ENCODE peak calls at places on chromosomes 16 and 17, in four cellular contexts. S is A673, E is A549, G is Caco-2. F is an unnamed sample.
A peak's percentile ranks its signal among the peaks of the same experiment; 100 is the strongest.

GRCh38 chr16:50213939-50214519 is 52.3 kb upstream of the ADCY7 start:
- DNase-seq in G (no peak), E (peak; percentile 52), S (peak; percentile 61), F (no peak)

GRCh38 chr16:49811630-49812334 is 44.1 kb downstream of the ZNF423 start:
- DNase-seq in S (no peak), G (no peak), E (no peak), F (no peak)

GRCh38 chr17:58318627-58319180 is 9.9 kb downstream of the TSPOAP1 start:
- DNase-seq in E (no peak), G (no peak), S (no peak), F (no peak)

GRCh38 chr16:60755907-60756306 is 1280.3 kb downstream of the CDH8 start:
- DNase-seq in S (no peak), G (no peak), E (no peak), F (no peak)

GRCh38 chr16:66517586-66518263 is 32.2 kb downstream of the TK2 start:
- DNase-seq in S (no peak), E (no peak), G (no peak), F (no peak)

GRCh38 chr17:57554826-57555635 is 190.1 kb downstream of the CCDC182 start:
- DNase-seq in G (no peak), S (peak; percentile 64), E (no peak), F (no peak)

GRCh38 chr16:89445166-89445565 is 45.2 kb downstream of the ANKRD11 start:
- DNase-seq in G (no peak), S (no peak), E (no peak), F (no peak)

GRCh38 chr16:73213761-73214480 is 166.0 kb upstream of the ZFHX3 start:
- DNase-seq in E (no peak), G (no peak), S (no peak), F (peak; percentile 49)

GRCh38 chr17:41687828-41688640 is 651 bp upstream of the EIF1 start:
- DNase-seq in G (no peak), E (no peak), S (peak; percentile 61), F (no peak)

GRCh38 chr16:74586948-74587347 is 20.0 kb downstream of the GLG1 start:
- DNase-seq in S (no peak), E (no peak), G (no peak), F (no peak)

GRCh38 chr17:82461827-82462524 is 3.4 kb downstream of the NARF start:
- DNase-seq in E (no peak), G (peak; percentile 75), S (no peak), F (no peak)

GRCh38 chr16:1746693-1747195 is 24.6 kb downstream of the NME3 start:
- DNase-seq in G (no peak), S (no peak), E (no peak), F (no peak)

GRCh38 chr16:28925386-28926228 is 569 bp upstream of the RABEP2 start:
- DNase-seq in G (peak; percentile 86), S (peak; percentile 79), E (peak; percentile 67), F (no peak)

GRCh38 chr16:89388536-89388935 is 101.8 kb downstream of the ANKRD11 start:
- DNase-seq in E (no peak), G (no peak), S (no peak), F (no peak)

GRCh38 chr16:51374346-51374745 is 223.3 kb upstream of the SALL1 start:
- DNase-seq in G (no peak), E (no peak), S (peak; percentile 28), F (no peak)

GRCh38 chr16:87675111-87675510 is 72.8 kb downstream of the JPH3 start:
- DNase-seq in G (no peak), E (no peak), S (no peak), F (no peak)

GRCh38 chr16:3810198-3810664 is 70.3 kb downstream of the CREBBP start:
- DNase-seq in E (no peak), S (no peak), G (no peak), F (no peak)

GRCh38 chr17:9612016-9612415 is 33.3 kb upstream of the USP43 start:
- DNase-seq in S (no peak), G (no peak), E (no peak), F (no peak)

GRCh38 chr16:66705790-66706505 is 9.4 kb upstream of the CMTM4 start:
- DNase-seq in G (no peak), E (no peak), S (no peak), F (no peak)

GRCh38 chr17:29393451-29393850 is 3.3 kb downstream of the TAOK1 start:
- DNase-seq in S (peak; percentile 57), E (no peak), G (no peak), F (no peak)

GRCh38 chr17:70552230-70552981 is 383.1 kb downstream of the KCNJ2 start:
- DNase-seq in G (no peak), S (peak; percentile 58), E (peak; percentile 26), F (peak; percentile 3)

GRCh38 chr16:56195151-56195550 is 3.9 kb downstream of the GNAO1 start:
- DNase-seq in G (no peak), E (no peak), S (no peak), F (peak; percentile 49)

GRCh38 chr16:2776500-2777139 is 460 bp downstream of the ELOB start:
- DNase-seq in G (no peak), S (no peak), E (no peak), F (no peak)

GRCh38 chr17:2416010-2416734 is 15.3 kb upstream of the MNT start:
- DNase-seq in E (peak; percentile 88), S (peak; percentile 90), G (peak; percentile 85), F (no peak)

GRCh38 chr16:50102046-50102756 is 36.4 kb downstream of the HEATR3 start:
- DNase-seq in E (no peak), G (no peak), S (no peak), F (no peak)

GRCh38 chr17:13503526-13503925 is 98.2 kb downstream of the HS3ST3A1 start:
- DNase-seq in G (no peak), S (no peak), E (no peak), F (no peak)

GRCh38 chr16:20944861-20945390 is 44.4 kb downstream of the LYRM1 start:
- DNase-seq in E (no peak), G (no peak), S (peak; percentile 36), F (no peak)

GRCh38 chr16:70688266-70688742 is 2.5 kb upstream of the MTSS2 start:
- DNase-seq in G (no peak), E (no peak), S (peak; percentile 43), F (no peak)

GRCh38 chr17:55873017-55873758 is 122.3 kb downstream of the PCTP start:
- DNase-seq in E (no peak), G (no peak), S (no peak), F (no peak)

GRCh38 chr17:55872374-55872773 is 121.5 kb downstream of the PCTP start:
- DNase-seq in E (no peak), S (no peak), G (no peak), F (no peak)

GRCh38 chr17:55870044-55870443 is 119.2 kb downstream of the PCTP start:
- DNase-seq in E (no peak), G (no peak), S (no peak), F (no peak)
- H3K4me3 ChIP-seq in E (no peak overlapping the region), G (no peak overlapping the region), S (no peak overlapping the region), F (no peak overlapping the region)

GRCh38 chr17:80692931-80693467 is 148.4 kb downstream of the RPTOR start:
- DNase-seq in S (no peak), G (no peak), E (no peak), F (no peak)
- TF ChIP-seq CTCF in S (no peak), G (no peak), E (no peak), F (no peak)

DNA sequence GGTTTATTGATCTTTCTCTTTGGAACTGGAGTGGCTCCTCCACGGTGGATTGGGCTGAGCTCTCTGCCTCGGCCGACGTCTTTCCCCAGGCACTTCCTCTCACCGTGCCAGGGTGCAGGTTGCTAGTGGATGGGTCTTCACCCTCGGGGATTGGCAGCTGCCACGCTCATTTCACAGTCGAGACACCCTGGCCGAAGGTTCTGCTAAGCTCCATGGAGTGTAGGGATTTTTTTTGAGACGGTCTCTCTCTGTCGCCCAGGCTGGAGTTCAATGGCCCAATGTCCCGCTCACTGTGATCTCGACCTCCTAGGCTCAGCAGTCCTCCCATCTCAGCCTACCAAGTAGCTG is 280.8 kb downstream of the SEC14L1 start:
- DNase-seq in E (no peak), G (no peak), S (no peak), F (no peak)
- H3K4me3 ChIP-seq in E (no peak overlapping the region), G (no peak overlapping the region), S (peak overlapping the region; percentile 23), F (no peak overlapping the region)

DNA sequence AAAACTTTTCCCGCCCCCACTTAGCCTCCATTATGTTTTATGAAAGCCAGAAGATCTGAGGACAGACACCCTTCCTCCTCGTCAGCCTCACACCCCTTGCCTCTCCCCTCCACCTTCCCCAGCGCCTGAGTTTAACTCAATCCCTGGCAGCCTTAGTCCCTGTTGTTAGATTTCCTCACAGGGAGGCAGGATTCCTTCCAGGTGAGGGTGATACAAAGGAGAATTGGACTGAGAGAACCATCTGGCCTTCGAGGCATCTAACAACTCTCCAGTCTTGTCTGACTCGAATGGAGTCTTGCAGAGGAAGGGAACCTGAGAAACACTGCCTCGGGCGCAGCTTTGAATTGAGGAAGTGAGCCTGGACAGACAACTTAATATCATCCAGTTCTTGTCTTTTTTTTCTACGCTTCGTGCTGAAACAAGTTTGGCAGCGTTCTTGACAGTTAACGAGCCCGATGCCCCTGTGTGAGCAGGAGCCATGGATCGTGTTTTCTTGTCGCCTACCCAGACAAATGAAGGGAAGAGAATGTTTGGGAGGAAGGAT is 1.3 kb upstream of the ZNF768 start:
- DNase-seq in G (peak; percentile 59), E (no peak), S (no peak), F (peak; percentile 61)
- TF ChIP-seq CTCF in G (no peak), E (no peak), S (no peak), F (no peak)

DNA sequence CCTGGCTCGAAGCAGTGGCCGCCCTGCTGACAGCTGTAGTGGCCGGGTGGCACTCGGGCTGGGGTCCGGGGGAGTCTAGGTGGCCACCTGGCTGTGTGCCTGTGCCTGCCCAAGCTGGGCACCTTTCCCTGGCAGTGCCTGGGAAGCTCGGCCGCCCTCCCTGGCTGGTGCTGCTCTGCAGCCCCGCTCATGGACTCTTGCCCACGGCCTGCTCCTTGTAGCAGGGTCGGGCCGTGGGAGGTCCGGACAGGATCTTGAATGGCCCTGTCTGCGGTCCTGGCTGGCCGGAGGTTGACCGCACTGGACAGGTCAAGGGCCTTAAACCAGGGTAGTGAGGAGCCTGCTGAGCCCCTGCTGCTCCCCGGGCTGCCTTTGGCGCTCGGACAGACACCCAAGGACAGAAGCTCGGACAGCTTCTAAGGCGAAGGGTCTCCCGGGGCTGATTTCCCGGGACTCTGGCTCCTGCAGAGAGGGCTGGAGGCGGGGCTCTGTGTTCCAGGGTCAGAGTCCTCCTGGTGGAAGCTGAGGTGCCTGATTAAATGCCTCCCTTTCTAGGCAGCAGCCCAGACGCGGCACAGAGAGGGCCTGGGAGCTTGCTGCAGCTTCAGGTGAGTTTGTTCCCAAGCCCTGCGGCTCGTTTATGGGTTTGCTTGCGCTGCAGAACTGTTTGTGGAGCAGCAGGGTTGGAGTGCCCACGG is 6.0 kb downstream of the CAPN15 start:
- DNase-seq in G (peak; percentile 84), S (no peak), E (no peak), F (no peak)
- H3K4me3 ChIP-seq in G (peak overlapping the region; percentile 50), S (no peak overlapping the region), E (no peak overlapping the region), F (no peak overlapping the region)

DNA sequence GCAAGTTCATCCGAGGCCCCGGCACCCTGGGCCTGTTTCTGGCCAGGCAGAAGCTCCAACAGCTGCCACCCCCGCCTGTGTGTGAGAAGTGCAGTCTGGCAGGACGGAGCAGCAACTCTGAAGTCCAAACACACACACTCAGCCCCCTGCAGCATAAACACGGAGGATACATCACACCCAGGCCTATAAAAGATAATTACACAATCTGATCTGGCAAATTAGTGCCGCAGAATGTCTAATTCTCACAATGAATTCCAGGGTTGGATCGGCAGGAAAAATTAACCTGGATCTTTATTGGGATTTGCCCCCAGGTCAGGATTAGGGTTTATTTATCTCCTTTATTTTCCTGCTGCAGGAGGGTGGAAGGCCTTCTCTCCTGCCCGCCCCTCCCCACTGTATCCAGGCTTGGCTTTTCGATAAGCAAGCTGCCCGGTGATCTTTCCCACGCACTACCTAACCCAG is 311.4 kb downstream of the SOX9 start:
- DNase-seq in G (no peak), E (no peak), S (peak; percentile 48), F (peak; percentile 46)
- TF ChIP-seq CTCF in G (no peak), E (no peak), S (no peak), F (no peak)

F was measured in LNCaP clone FGC.